ENCODE peak calls at places on chromosome 6, in five cellular contexts. I is CMK; U is activated CD4-positive, alpha-beta T cell treated with anti-CD3 and anti-CD28 coated beads, Interleukin-2, amount 10 ng/mL, durations not matched to agents 7 days and 5 days; O is IMR-90; Z is fibroblast of pulmonary artery. H is an unnamed sample.

GRCh38 chr6:107704377-107705013 is 119.6 kb downstream of the SCML4 start:
- DNase-seq in I (peak), O (peak), U (peak), Z (peak), H (no peak)

GRCh38 chr6:75620387-75621304 is 19.0 kb downstream of the SENP6 start:
- DNase-seq in U (no peak), O (no peak), Z (no peak), I (no peak), H (no peak)

GRCh38 chr6:14121936-14122344 is 4.4 kb downstream of the CD83 start:
- DNase-seq in Z (no peak), I (no peak), O (no peak), U (no peak), H (no peak)

GRCh38 chr6:160042014-160042773 is 73.3 kb downstream of the IGF2R start:
- DNase-seq in I (no peak), Z (peak), U (no peak), O (peak), H (no peak)

GRCh38 chr6:169677096-169677495 is 24.7 kb downstream of the WDR27 start:
- DNase-seq in I (no peak), Z (no peak), U (no peak), O (peak), H (no peak)

GRCh38 chr6:41785689-41786450 is 1.6 kb upstream of the TOMM6 start:
- DNase-seq in I (no peak), U (no peak), Z (peak), O (no peak), H (no peak)

GRCh38 chr6:78347191-78347916 is 520.0 kb upstream of the IRAK1BP1 start:
- DNase-seq in Z (peak), U (no peak), I (no peak), O (no peak), H (no peak)

GRCh38 chr6:88561034-88561973 is 395.2 kb upstream of the CNR1 start:
- DNase-seq in I (no peak), O (no peak), Z (no peak), U (no peak), H (no peak)

GRCh38 chr6:88107241-88107640 is 58.9 kb downstream of the CNR1 start:
- DNase-seq in Z (no peak), I (no peak), U (no peak), O (no peak), H (no peak)

GRCh38 chr6:101544286-101544685 is 150.8 kb downstream of the GRIK2 start:
- DNase-seq in U (no peak), I (no peak), Z (no peak), O (peak), H (no peak)

GRCh38 chr6:124947821-124948451 is 14.3 kb upstream of the RNF217 start:
- DNase-seq in O (peak), I (no peak), U (no peak), Z (no peak), H (no peak)

GRCh38 chr6:97630592-97630991 is 347.6 kb upstream of the MMS22L start:
- DNase-seq in Z (no peak), U (no peak), I (no peak), O (peak), H (no peak)

GRCh38 chr6:36873612-36874011 is 991 bp downstream of the PPIL1 start:
- DNase-seq in U (peak), Z (no peak), I (no peak), O (no peak), H (no peak)

GRCh38 chr6:64074981-64075380 is 439.4 kb downstream of the PHF3 start:
- DNase-seq in U (no peak), Z (no peak), I (no peak), O (peak), H (no peak)

GRCh38 chr6:129546702-129547101 is 163.3 kb downstream of the ARHGAP18 start:
- DNase-seq in I (no peak), Z (no peak), U (no peak), O (no peak), H (no peak)